ENCODE peak calls at places on chromosome 12, in five cellular contexts. M is HCT116; S is SJSA1; U is mesendoderm; F is effector memory CD4-positive, alpha-beta T cell. Y is an unnamed sample.

GRCh38 chr12:2239376-2240010 is 186.7 kb downstream of the CACNA1C start:
- DNase-seq in M (no peak), S (no peak), U (no peak), F (no peak), Y (no peak)

GRCh38 chr12:103800252-103800771 is 40.7 kb downstream of the NT5DC3 start:
- DNase-seq in M (no peak), S (no peak), U (no peak), F (no peak), Y (peak; percentile 67)

GRCh38 chr12:51320695-51321320 is 3.2 kb downstream of the BIN2 start:
- DNase-seq in M (no peak), S (peak; percentile 95), U (peak; percentile 91), F (no peak), Y (no peak)

GRCh38 chr12:111024205-111024794 is 103.9 kb upstream of the MYL2 start:
- DNase-seq in M (peak; percentile 52), S (peak; percentile 14), U (peak; percentile 61), F (peak; percentile 6), Y (no peak)

GRCh38 chr12:107079172-107080011 is 14.0 kb downstream of the CRY1 start:
- DNase-seq in M (no peak), S (peak; percentile 42), U (peak; percentile 69), F (no peak), Y (no peak)

GRCh38 chr12:6215932-6216494 is 15.8 kb downstream of the CD9 start:
- DNase-seq in M (peak; percentile 93), S (peak; percentile 99), U (peak; percentile 88), F (no peak), Y (no peak)

GRCh38 chr12:25327321-25327720 is 76.6 kb upstream of the KRAS start:
- DNase-seq in M (no peak), S (no peak), U (no peak), F (no peak), Y (no peak)

GRCh38 chr12:131908082-131908715 is 13.8 kb downstream of the ULK1 start:
- DNase-seq in M (no peak), S (no peak), U (no peak), F (no peak), Y (no peak)

GRCh38 chr12:58452546-58452945 is 467.8 kb downstream of the LRIG3 start:
- DNase-seq in M (no peak), S (no peak), U (no peak), F (no peak), Y (no peak)

GRCh38 chr12:124548854-124549378 is 18.5 kb downstream of the NCOR2 start:
- DNase-seq in M (no peak), S (peak; percentile 66), U (no peak), F (no peak), Y (no peak)

GRCh38 chr12:40171501-40171900 is 53.3 kb upstream of the LRRK2 start:
- DNase-seq in M (no peak), S (no peak), U (no peak), F (no peak), Y (no peak)

GRCh38 chr12:40170593-40170992 is 54.2 kb upstream of the LRRK2 start:
- DNase-seq in M (no peak), S (peak; percentile 52), U (no peak), F (no peak), Y (no peak)

GRCh38 chr12:40175489-40175888 is 49.3 kb upstream of the LRRK2 start:
- DNase-seq in M (no peak), S (no peak), U (no peak), F (no peak), Y (no peak)

GRCh38 chr12:40175045-40175444 is 49.8 kb upstream of the LRRK2 start:
- DNase-seq in M (no peak), S (no peak), U (no peak), F (no peak), Y (no peak)

DNA sequence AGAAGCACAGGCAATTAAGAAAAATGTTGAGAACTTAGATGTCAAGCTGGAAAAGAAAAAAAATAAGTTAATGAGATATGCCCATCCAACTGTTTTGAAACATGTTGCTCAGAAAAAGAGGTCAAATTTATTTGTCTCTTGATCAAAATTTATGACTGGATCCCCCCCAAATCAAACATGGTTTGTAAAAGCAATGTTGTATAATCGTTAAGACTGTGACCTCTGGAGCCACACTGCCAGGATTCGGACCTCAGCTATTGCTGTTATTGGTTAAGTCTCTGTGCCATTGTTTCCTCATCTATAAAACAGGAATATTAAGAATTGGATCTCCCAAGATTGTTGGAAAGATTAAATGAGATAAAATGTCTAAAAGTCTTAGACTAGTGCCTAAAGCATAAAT is 51.9 kb upstream of the LRRK2 start:
- DNase-seq in M (no peak), S (no peak), U (no peak), F (no peak), Y (no peak)
- H3K4me1 ChIP-seq in M (no peaks in the 10 kb centered on the region), S (no peaks in the 10 kb centered on the region), U (no peaks in the 10 kb centered on the region), F (no peaks in the 10 kb centered on the region), Y (no peaks in the 10 kb centered on the region)

DNA sequence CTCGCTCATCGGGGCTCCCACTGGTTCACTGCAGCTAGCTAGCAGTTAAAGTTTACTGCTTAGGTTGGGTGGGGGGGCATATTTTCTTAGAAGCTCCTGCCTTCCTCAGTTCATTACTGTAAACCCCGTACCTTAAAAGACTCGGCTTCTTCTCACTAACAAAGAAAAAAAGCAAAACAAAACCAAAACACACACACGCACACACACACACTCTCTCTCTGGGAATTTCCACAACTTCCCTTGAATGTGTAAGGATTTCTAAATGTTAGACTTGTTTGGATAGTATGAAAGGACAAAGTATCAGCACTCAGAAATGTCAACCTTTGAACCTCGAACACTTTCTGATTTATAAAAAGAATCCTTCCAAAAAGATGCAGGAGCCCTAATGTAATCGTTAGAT is 927 bp downstream of the PTHLH start:
- DNase-seq in M (no peak), S (no peak), U (no peak), F (no peak), Y (no peak)
- H3K27me3 ChIP-seq in M (no peaks in the 10 kb centered on the region), S (peaks cover 3% of the 10 kb centered on the region), U (peaks cover 40% of the 10 kb centered on the region), F (peaks cover 50% of the 10 kb centered on the region), Y (peaks cover 11% of the 10 kb centered on the region)

GRCh38 chr12:48002773-48003218 is 1.5 kb downstream of the COL2A1 start:
- DNase-seq in M (no peak), S (peak; percentile 79), U (peak; percentile 45), F (no peak), Y (no peak)
- H3K4me1 ChIP-seq in M (peaks cover 9% of the 10 kb centered on the region), S (peaks cover 15% of the 10 kb centered on the region), U (peaks cover 4% of the 10 kb centered on the region), F (peaks cover 45% of the 10 kb centered on the region), Y (no peaks in the 10 kb centered on the region)

GRCh38 chr12:85275359-85275758 is 4.7 kb upstream of the ALX1 start:
- DNase-seq in M (no peak), S (no peak), U (peak; percentile 39), F (no peak), Y (no peak)
- H3K27me3 ChIP-seq in M (no peaks in the 10 kb centered on the region), S (peaks cover 2% of the 10 kb centered on the region), U (peaks cover 25% of the 10 kb centered on the region), F (peaks cover 10% of the 10 kb centered on the region), Y (peaks cover 5% of the 10 kb centered on the region)

DNA sequence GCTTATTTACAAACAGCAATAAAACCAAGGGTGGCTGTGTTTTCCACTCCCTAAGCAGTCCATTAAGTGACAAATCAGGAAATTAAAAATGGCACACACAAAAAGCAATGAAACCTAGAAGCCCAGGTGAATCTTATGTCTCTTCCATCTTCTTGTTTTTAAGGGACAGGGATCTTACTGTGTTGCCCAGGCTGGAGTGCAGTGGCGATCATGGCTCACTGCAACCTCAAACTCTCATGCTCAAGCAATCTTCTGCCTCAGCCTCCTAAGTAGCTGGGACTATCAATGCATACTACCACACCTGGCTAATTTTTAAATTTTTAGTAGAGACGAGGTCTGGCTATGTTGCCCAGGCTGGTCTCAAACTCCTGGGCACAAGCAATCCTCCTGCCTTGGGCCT is 52.4 kb upstream of the CERS5 start:
- DNase-seq in M (no peak), S (no peak), U (no peak), F (no peak), Y (no peak)
- H3K4me1 ChIP-seq in M (peaks cover 61% of the 10 kb centered on the region), S (peaks cover 60% of the 10 kb centered on the region), U (no peaks in the 10 kb centered on the region), F (peaks cover 14% of the 10 kb centered on the region), Y (no peaks in the 10 kb centered on the region)

DNA sequence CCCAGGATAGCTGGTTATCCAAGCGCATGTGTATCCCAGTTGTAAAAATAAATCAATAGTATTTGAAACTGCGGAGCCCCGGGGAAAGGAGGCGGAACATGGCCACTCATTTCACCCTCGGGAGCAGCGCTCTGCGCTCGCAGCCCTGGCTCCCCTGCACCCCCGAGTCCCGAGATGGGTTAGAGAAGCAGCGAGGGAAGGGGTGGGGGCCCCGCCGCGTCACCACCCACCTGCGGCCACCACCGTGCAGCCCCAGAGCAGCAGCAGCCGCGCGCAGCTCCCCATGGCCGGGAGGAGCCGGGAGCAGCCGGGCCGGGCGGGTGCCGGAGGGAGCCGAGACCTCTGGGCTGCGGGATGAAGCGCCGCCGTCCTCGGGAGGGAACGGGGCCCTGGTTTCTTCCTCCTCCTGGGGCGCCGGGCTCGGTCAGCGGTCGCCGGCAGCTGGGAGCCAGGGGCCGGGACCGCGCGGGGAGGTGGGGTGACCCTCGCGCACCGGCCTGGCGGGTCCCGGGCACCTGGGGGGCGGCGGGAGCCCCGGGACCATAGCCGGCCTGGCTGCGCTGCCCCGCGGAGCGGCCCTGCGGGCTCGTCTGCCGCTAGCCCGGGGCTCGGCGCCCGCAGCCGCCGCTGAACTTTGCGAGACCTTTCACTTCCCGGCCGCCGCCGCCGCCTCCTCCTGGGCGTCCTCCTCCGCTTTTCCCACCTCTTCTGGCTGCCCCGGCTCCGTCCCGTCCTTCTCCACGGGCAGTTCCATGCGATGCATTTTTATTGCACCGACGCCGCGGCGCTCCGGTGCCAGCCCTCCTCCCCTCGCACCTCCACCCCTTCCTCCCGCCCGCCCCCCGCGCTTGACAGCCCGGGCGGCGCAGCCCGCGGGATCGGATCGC is at the start of gene NTN4:
- DNase-seq in M (no peak), S (peak; percentile 54), U (peak; percentile 49), F (no peak), Y (no peak)
- H3K27me3 ChIP-seq in M (peaks cover 7% of the 10 kb centered on the region), S (no peaks in the 10 kb centered on the region), U (peaks cover 3% of the 10 kb centered on the region), F (peaks cover 9% of the 10 kb centered on the region), Y (no peaks in the 10 kb centered on the region)

GRCh38 chr12:4272014-4272975 is 1.3 kb upstream of the CCND2 start:
- DNase-seq in M (no peak), S (no peak), U (peak; percentile 93), F (peak; percentile 76), Y (peak; percentile 73)
- H3K4me1 ChIP-seq in M (peaks cover 5% of the 10 kb centered on the region), S (peaks cover 27% of the 10 kb centered on the region), U (peaks cover 6% of the 10 kb centered on the region), F (peaks cover 40% of the 10 kb centered on the region), Y (peaks cover 57% of the 10 kb centered on the region)

DNA sequence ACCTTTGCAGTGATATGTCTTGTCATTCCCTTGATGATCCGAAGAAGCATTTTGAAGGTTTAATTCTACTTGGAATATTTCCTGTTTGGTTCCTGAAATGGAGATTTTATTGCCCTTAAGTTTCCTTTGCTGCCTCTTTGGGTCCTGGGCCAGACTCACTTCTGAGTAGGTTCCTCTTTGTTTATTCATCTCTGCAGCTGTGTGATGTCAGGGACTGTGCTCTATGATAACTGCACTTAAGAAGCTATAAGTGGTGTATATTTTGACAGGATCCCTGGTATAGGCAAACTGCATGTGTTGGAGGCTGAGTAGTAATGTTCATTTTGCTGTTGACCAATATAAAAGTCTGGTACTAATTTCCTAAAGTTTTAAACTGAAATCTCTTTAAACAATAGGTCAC is at the start of gene KLRC4:
- DNase-seq in M (peak; percentile 63), S (no peak), U (no peak), F (no peak), Y (no peak)
- H3K27me3 ChIP-seq in M (no peaks in the 10 kb centered on the region), S (no peaks in the 10 kb centered on the region), U (no peaks in the 10 kb centered on the region), F (no peaks in the 10 kb centered on the region), Y (no peaks in the 10 kb centered on the region)